ENCODE peak calls at places on chromosomes 2 and 18, in six cellular contexts. Y is GM06990, I is fibroblast of lung, C is spleen, Q is dorsolateral prefrontal cortex, Z is IMR-90. L is an unnamed sample.

GRCh38 chr2:152740743-152741328 is 22.4 kb downstream of the ARL6IP6 start:
- DNase-seq in I (peak; percentile 54), Y (no peak), Z (peak; percentile 72), C (no peak), Q (no peak), L (no peak)

GRCh38 chr18:71105078-71105819 is 816.4 kb downstream of the SOCS6 start:
- DNase-seq in Y (no peak), Z (peak; percentile 22), C (no peak), Q (no peak), I (peak; percentile 74), L (no peak)

GRCh38 chr2:44960871-44961270 is 19.4 kb downstream of the SIX3 start:
- DNase-seq in I (no peak), Q (no peak), Y (no peak), C (no peak), Z (no peak), L (no peak)

GRCh38 chr18:31429623-31430022 is 17.9 kb upstream of the DSG3 start:
- DNase-seq in Z (no peak), Q (no peak), I (no peak), C (no peak), Y (no peak), L (no peak)

GRCh38 chr2:101223814-101224231 is 28.9 kb upstream of the CNOT11 start:
- DNase-seq in Y (peak; percentile 77), Z (no peak), C (no peak), I (peak; percentile 22), Q (no peak), L (no peak)

GRCh38 chr2:109702250-109702985 is 88.3 kb downstream of the SOWAHC start:
- DNase-seq in C (no peak), Z (peak; percentile 63), Y (no peak), Q (no peak), I (peak; percentile 93), L (no peak)

GRCh38 chr2:106996136-106996769 is 110.3 kb upstream of the ST6GAL2 start:
- DNase-seq in I (no peak), Y (no peak), Q (no peak), C (no peak), Z (no peak), L (no peak)

GRCh38 chr2:233208382-233209116 is 42.9 kb upstream of the ATG16L1 start:
- DNase-seq in C (peak; percentile 23), Y (no peak), Z (no peak), Q (no peak), I (peak; percentile 9), L (no peak)

GRCh38 chr18:56038258-56039030 is 450.5 kb upstream of the TCF4 start:
- DNase-seq in Q (no peak), Y (no peak), I (no peak), C (no peak), Z (no peak), L (no peak)

GRCh38 chr18:1511619-1512311 is 607.1 kb downstream of the ADCYAP1 start:
- DNase-seq in Q (no peak), C (no peak), Z (no peak), Y (no peak), I (no peak), L (no peak)

GRCh38 chr2:17979707-17980106 is 101.2 kb downstream of the KCNS3 start:
- DNase-seq in C (no peak), Z (peak; percentile 86), Q (no peak), I (peak; percentile 80), Y (no peak), L (peak; percentile 33)

GRCh38 chr2:143907801-143908200 is 612.1 kb downstream of the ZEB2 start:
- DNase-seq in Z (peak; percentile 85), C (no peak), Q (no peak), I (no peak), Y (no peak), L (no peak)

GRCh38 chr18:58619554-58619915 is 9.4 kb downstream of the ALPK2 start:
- DNase-seq in I (no peak), Y (no peak), C (no peak), Q (no peak), Z (no peak), L (no peak)
- TF ChIP-seq CTCF in I (no peak), Y (no peak), C (no peak), Q (no peak), Z (no peak), L (no peak)

DNA sequence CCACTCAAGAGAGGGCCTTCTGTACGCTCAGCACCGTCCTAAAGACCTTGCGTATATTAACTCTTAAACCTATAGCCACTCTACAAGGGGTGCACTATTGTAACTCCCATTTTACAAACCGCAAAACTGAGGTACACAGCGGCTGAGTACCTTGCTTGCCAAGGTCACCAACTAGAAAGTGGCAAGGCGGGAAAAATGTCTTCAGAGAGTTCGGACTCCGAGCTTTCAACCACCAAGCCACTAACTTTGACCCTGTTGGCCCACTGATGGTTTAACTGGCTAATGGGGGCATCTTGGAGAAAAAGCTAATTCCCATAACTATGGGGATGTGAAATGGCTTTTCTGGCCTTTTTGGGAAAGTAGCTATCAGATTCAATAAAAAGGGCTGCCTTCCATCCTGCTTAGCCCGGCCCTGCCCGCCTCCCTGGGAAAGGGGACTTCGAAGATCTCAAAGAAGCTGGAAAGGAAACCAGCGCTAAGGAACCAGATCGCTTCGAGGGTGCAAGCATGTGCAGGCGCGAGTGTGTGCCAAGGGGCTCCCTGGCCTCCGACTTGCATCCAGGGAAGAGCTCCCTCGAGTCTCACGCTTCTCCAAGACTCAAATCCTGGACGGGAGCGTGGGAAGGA is 2.4 kb upstream of the SP5 start:
- DNase-seq in Z (no peak), I (no peak), Y (no peak), C (no peak), Q (no peak), L (no peak)
- H3K4me3 ChIP-seq in Z (no peak overlapping the region), I (no peak overlapping the region), Y (no peak overlapping the region), C (no peak overlapping the region), Q (no peak overlapping the region), L (no peak overlapping the region)

GRCh38 chr18:12374398-12374797 is 2.6 kb downstream of the AFG3L2 start:
- DNase-seq in Z (no peak), I (no peak), C (no peak), Y (no peak), Q (no peak), L (no peak)

GRCh38 chr18:12376718-12377555 is at the start of gene AFG3L2:
- DNase-seq in I (peak; percentile 98), C (peak; percentile 100), Z (peak; percentile 98), Y (peak; percentile 100), Q (peak; percentile 100), L (no peak)

GRCh38 chr18:12376034-12376717 is 851 bp downstream of the AFG3L2 start:
- DNase-seq in Z (no peak), C (peak; percentile 85), Q (no peak), Y (peak; percentile 53), I (no peak), L (no peak)

GRCh38 chr18:12373771-12374116 is 3.3 kb downstream of the AFG3L2 start:
- DNase-seq in Y (no peak), C (no peak), I (no peak), Q (no peak), Z (no peak), L (no peak)

DNA sequence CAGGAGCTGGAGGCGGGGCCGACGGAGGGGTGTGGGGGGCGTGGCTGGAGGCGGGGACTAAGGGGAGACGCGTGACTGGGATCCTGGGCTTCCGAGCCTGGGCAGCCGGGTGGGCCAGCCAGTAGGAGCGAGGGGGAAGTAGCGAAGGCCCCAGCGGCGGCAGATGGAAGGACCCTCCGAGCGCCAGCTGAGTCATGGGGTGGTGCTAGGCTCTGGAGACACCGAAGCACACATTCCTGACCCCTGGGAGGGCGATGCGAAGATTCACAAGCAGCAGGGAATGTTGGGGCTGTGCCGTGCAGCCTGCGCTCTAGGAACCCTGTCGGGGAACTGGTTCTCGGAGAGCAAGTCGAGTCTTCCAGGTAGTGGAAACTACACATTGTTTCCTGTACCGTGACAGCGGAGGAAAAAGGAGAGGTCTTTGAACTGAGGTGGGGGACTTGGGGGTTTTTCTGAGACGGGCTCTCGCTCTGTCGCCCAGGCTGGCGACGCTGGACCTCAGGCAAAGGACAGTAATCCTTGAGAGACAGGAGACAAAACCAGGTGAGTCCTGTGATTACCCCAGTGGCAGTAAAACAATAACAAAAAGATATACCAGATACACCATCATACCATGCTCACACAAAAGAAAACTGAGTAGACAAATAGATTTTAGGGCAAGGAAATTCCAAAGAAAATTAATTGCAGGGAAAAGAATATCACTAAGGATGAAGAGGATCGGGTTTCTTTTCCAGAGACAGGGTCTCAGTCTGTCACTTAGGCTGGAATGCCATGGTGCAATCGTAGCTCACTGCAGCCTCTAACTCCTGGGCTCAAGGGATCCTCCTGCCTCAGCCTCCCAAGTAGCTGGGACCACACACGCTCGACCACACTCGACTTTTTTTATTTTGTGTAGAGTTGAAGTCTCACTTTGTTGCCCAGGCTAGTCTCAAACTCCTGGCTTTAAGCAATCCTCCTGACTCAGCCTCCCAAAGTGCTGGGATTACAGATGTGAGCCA is 828 bp upstream of the AFG3L2 start:
- DNase-seq in Q (no peak), Z (no peak), Y (no peak), I (peak; percentile 97), C (no peak), L (peak; percentile 88)
- TF ChIP-seq CTCF in Q (peak; percentile 36), Z (peak; percentile 33), Y (no peak), I (no peak), C (peak; percentile 19), L (peak; percentile 36)

DNA sequence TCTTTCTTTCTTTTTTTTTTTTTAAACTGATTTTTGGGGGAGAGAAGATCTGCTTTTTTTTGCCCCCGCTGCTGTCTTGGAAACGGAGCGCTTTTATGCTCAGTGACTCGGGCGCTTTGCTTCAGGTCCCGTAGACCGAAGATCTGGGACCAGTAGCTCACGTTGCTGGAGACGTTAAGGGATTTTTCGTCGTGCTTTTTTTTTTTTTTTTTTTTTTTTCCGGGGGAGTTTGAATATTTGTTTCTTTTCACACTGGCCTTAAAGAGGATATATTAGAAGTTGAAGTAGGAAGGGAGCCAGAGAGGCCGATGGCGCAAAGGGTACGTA is 587 bp downstream of the MEIS1 start:
- DNase-seq in C (no peak), Y (no peak), Z (no peak), I (no peak), Q (no peak), L (no peak)
- H3K4me3 ChIP-seq in C (peak overlapping the region; percentile 67), Y (peak overlapping the region; percentile 55), Z (peak overlapping the region; percentile 99), I (peak overlapping the region; percentile 67), Q (peak overlapping the region; percentile 86), L (peak overlapping the region; percentile 67)